ENCODE peak calls at places on chromosome 19, in four cellular contexts. E is RWPE1; N is heart left ventricle; B is activated T-cell treated with anti-CD3 and anti-CD28 coated beads, Interleukin-2, amount 50 U/mL, for 48 hours. W is an unnamed sample.

GRCh38 chr19:940591-941291 is 14.9 kb downstream of the ARID3A start:
- DNase-seq in E (no peak), N (peak), B (peak), W (peak)

GRCh38 chr19:31138077-31138476 is 211.2 kb downstream of the TSHZ3 start:
- DNase-seq in E (no peak), N (no peak), B (no peak), W (no peak)

GRCh38 chr19:32397736-32398135 is 7.8 kb upstream of the DPY19L3 start:
- DNase-seq in E (no peak), N (no peak), B (no peak), W (no peak)

GRCh38 chr19:18353378-18354005 is 13.1 kb downstream of the PGPEP1 start:
- DNase-seq in E (no peak), N (no peak), B (no peak), W (no peak)

GRCh38 chr19:38769635-38770211 is 3.6 kb downstream of the LGALS7 start:
- DNase-seq in E (peak), N (peak), B (peak), W (peak)

GRCh38 chr19:14159059-14159458 is 22.7 kb upstream of the ASF1B start:
- DNase-seq in E (no peak), N (no peak), B (no peak), W (no peak)

GRCh38 chr19:36061367-36061766 is 6.7 kb downstream of the WDR62 start:
- DNase-seq in E (no peak), N (no peak), B (no peak), W (no peak)

GRCh38 chr19:610801-611505 is 21.3 kb downstream of the HCN2 start:
- DNase-seq in E (no peak), N (peak), B (peak), W (peak)

GRCh38 chr19:369876-370275 is 25.3 kb upstream of the MIER2 start:
- DNase-seq in E (no peak), N (no peak), B (no peak), W (no peak)

GRCh38 chr19:4829001-4829712 is 2.4 kb downstream of the TICAM1 start:
- DNase-seq in E (no peak), N (no peak), B (no peak), W (peak)